ENCODE peak calls at places on chromosomes 4 and X, in nine cellular contexts. One of them, this sample, is unnamed.

GRCh38 chr4:184958127-184958806 is 60.0 kb upstream of the HELT start:
- DNase-seq in CD8-positive, alpha-beta T cell: no peak
- DNase-seq in Calu3: no peak
- DNase-seq in T-helper 2 cell: no peak
- DNase-seq in GM04504: no peak
- DNase-seq in COR-L47: no peak
- DNase-seq in CD4-positive, alpha-beta T cell: no peak
- DNase-seq in activated naive CD4-positive, alpha-beta T cell treated with Interleukin-2 at 50 U/mL for 16 hours: no peak
- DNase-seq in natural killer cell treated with Interleukin-12 subunit alpha and Interleukin-12 subunit beta and Interleukin-15 and Interleukin-18, amount 100 ng/mL, for 72 hours: no peak
- DNase-seq in this sample: no peak

GRCh38 chr4:61204353-61204752 is 4.2 kb downstream of the ADGRL3 start:
- DNase-seq in T-helper 2 cell: no peak
- DNase-seq in CD4-positive, alpha-beta T cell: no peak
- DNase-seq in GM04504: no peak
- DNase-seq in Calu3: no peak
- DNase-seq in natural killer cell treated with Interleukin-12 subunit alpha and Interleukin-12 subunit beta and Interleukin-15 and Interleukin-18, amount 100 ng/mL, for 72 hours: no peak
- DNase-seq in activated naive CD4-positive, alpha-beta T cell treated with Interleukin-2 at 50 U/mL for 16 hours: no peak
- DNase-seq in CD8-positive, alpha-beta T cell: no peak
- DNase-seq in COR-L47: no peak
- DNase-seq in this sample: no peak

GRCh38 chrX:70046978-70047377 is 2.8 kb downstream of the AWAT2 start:
- DNase-seq in T-helper 2 cell: no peak
- DNase-seq in natural killer cell treated with Interleukin-12 subunit alpha and Interleukin-12 subunit beta and Interleukin-15 and Interleukin-18, amount 100 ng/mL, for 72 hours: no peak
- DNase-seq in COR-L47: no peak
- DNase-seq in CD8-positive, alpha-beta T cell: no peak
- DNase-seq in CD4-positive, alpha-beta T cell: no peak
- DNase-seq in activated naive CD4-positive, alpha-beta T cell treated with Interleukin-2 at 50 U/mL for 16 hours: no peak
- DNase-seq in Calu3: no peak
- DNase-seq in GM04504: no peak
- DNase-seq in this sample: no peak

GRCh38 chr4:66564901-66565648 is 894.8 kb upstream of the EPHA5 start:
- DNase-seq in activated naive CD4-positive, alpha-beta T cell treated with Interleukin-2 at 50 U/mL for 16 hours: no peak
- DNase-seq in GM04504: no peak
- DNase-seq in CD8-positive, alpha-beta T cell: no peak
- DNase-seq in COR-L47: no peak
- DNase-seq in T-helper 2 cell: no peak
- DNase-seq in Calu3: no peak
- DNase-seq in natural killer cell treated with Interleukin-12 subunit alpha and Interleukin-12 subunit beta and Interleukin-15 and Interleukin-18, amount 100 ng/mL, for 72 hours: no peak
- DNase-seq in CD4-positive, alpha-beta T cell: no peak
- DNase-seq in this sample: no peak

GRCh38 chr4:113502476-113502875 is 259.1 kb downstream of the CAMK2D start:
- DNase-seq in natural killer cell treated with Interleukin-12 subunit alpha and Interleukin-12 subunit beta and Interleukin-15 and Interleukin-18, amount 100 ng/mL, for 72 hours: no peak
- DNase-seq in GM04504: peak; percentile 37
- DNase-seq in CD4-positive, alpha-beta T cell: no peak
- DNase-seq in activated naive CD4-positive, alpha-beta T cell treated with Interleukin-2 at 50 U/mL for 16 hours: no peak
- DNase-seq in T-helper 2 cell: no peak
- DNase-seq in CD8-positive, alpha-beta T cell: no peak
- DNase-seq in COR-L47: no peak
- DNase-seq in Calu3: no peak
- DNase-seq in this sample: no peak

GRCh38 chrX:40912576-40912975 is 172.7 kb upstream of the USP9X start:
- DNase-seq in COR-L47: no peak
- DNase-seq in GM04504: no peak
- DNase-seq in T-helper 2 cell: no peak
- DNase-seq in CD4-positive, alpha-beta T cell: no peak
- DNase-seq in activated naive CD4-positive, alpha-beta T cell treated with Interleukin-2 at 50 U/mL for 16 hours: no peak
- DNase-seq in Calu3: no peak
- DNase-seq in natural killer cell treated with Interleukin-12 subunit alpha and Interleukin-12 subunit beta and Interleukin-15 and Interleukin-18, amount 100 ng/mL, for 72 hours: no peak
- DNase-seq in CD8-positive, alpha-beta T cell: no peak
- DNase-seq in this sample: no peak

GRCh38 chr4:148447672-148448071 is 5.5 kb upstream of the NR3C2 start:
- DNase-seq in T-helper 2 cell: peak; percentile 30
- DNase-seq in GM04504: no peak
- DNase-seq in Calu3: no peak
- DNase-seq in COR-L47: no peak
- DNase-seq in natural killer cell treated with Interleukin-12 subunit alpha and Interleukin-12 subunit beta and Interleukin-15 and Interleukin-18, amount 100 ng/mL, for 72 hours: no peak
- DNase-seq in CD8-positive, alpha-beta T cell: no peak
- DNase-seq in CD4-positive, alpha-beta T cell: peak; percentile 16
- DNase-seq in activated naive CD4-positive, alpha-beta T cell treated with Interleukin-2 at 50 U/mL for 16 hours: peak; percentile 21
- DNase-seq in this sample: no peak

GRCh38 chr4:142480244-142480643 is 365.9 kb downstream of the INPP4B start:
- DNase-seq in Calu3: peak; percentile 41
- DNase-seq in GM04504: no peak
- DNase-seq in T-helper 2 cell: no peak
- DNase-seq in CD4-positive, alpha-beta T cell: no peak
- DNase-seq in CD8-positive, alpha-beta T cell: no peak
- DNase-seq in activated naive CD4-positive, alpha-beta T cell treated with Interleukin-2 at 50 U/mL for 16 hours: no peak
- DNase-seq in COR-L47: no peak
- DNase-seq in natural killer cell treated with Interleukin-12 subunit alpha and Interleukin-12 subunit beta and Interleukin-15 and Interleukin-18, amount 100 ng/mL, for 72 hours: no peak
- DNase-seq in this sample: no peak

GRCh38 chr4:7279902-7280301 is 87.6 kb downstream of the SORCS2 start:
- DNase-seq in Calu3: no peak
- DNase-seq in natural killer cell treated with Interleukin-12 subunit alpha and Interleukin-12 subunit beta and Interleukin-15 and Interleukin-18, amount 100 ng/mL, for 72 hours: no peak
- DNase-seq in T-helper 2 cell: no peak
- DNase-seq in CD4-positive, alpha-beta T cell: no peak
- DNase-seq in COR-L47: no peak
- DNase-seq in activated naive CD4-positive, alpha-beta T cell treated with Interleukin-2 at 50 U/mL for 16 hours: no peak
- DNase-seq in CD8-positive, alpha-beta T cell: no peak
- DNase-seq in GM04504: no peak
- DNase-seq in this sample: no peak

GRCh38 chrX:120839506-120839905 is 36.2 kb downstream of the CT47B1 start:
- DNase-seq in activated naive CD4-positive, alpha-beta T cell treated with Interleukin-2 at 50 U/mL for 16 hours: no peak
- DNase-seq in GM04504: peak; percentile 12
- DNase-seq in CD4-positive, alpha-beta T cell: no peak
- DNase-seq in natural killer cell treated with Interleukin-12 subunit alpha and Interleukin-12 subunit beta and Interleukin-15 and Interleukin-18, amount 100 ng/mL, for 72 hours: no peak
- DNase-seq in Calu3: no peak
- DNase-seq in CD8-positive, alpha-beta T cell: no peak
- DNase-seq in COR-L47: no peak
- DNase-seq in T-helper 2 cell: no peak
- DNase-seq in this sample: no peak

GRCh38 chr4:175339100-175339707 is 421.0 kb downstream of the ADAM29 start:
- DNase-seq in GM04504: peak; percentile 13
- DNase-seq in activated naive CD4-positive, alpha-beta T cell treated with Interleukin-2 at 50 U/mL for 16 hours: no peak
- DNase-seq in Calu3: no peak
- DNase-seq in natural killer cell treated with Interleukin-12 subunit alpha and Interleukin-12 subunit beta and Interleukin-15 and Interleukin-18, amount 100 ng/mL, for 72 hours: no peak
- DNase-seq in T-helper 2 cell: no peak
- DNase-seq in CD8-positive, alpha-beta T cell: no peak
- DNase-seq in CD4-positive, alpha-beta T cell: no peak
- DNase-seq in COR-L47: no peak
- DNase-seq in this sample: no peak

GRCh38 chrX:131588995-131589394 is 45.1 kb downstream of the OR13H1 start:
- DNase-seq in T-helper 2 cell: no peak
- DNase-seq in COR-L47: no peak
- DNase-seq in activated naive CD4-positive, alpha-beta T cell treated with Interleukin-2 at 50 U/mL for 16 hours: no peak
- DNase-seq in GM04504: no peak
- DNase-seq in CD4-positive, alpha-beta T cell: no peak
- DNase-seq in Calu3: no peak
- DNase-seq in CD8-positive, alpha-beta T cell: no peak
- DNase-seq in natural killer cell treated with Interleukin-12 subunit alpha and Interleukin-12 subunit beta and Interleukin-15 and Interleukin-18, amount 100 ng/mL, for 72 hours: no peak
- DNase-seq in this sample: no peak

GRCh38 chr4:151928112-151928511 is 167.3 kb upstream of the GATB start:
- DNase-seq in GM04504: no peak
- DNase-seq in Calu3: no peak
- DNase-seq in T-helper 2 cell: no peak
- DNase-seq in COR-L47: no peak
- DNase-seq in CD4-positive, alpha-beta T cell: no peak
- DNase-seq in natural killer cell treated with Interleukin-12 subunit alpha and Interleukin-12 subunit beta and Interleukin-15 and Interleukin-18, amount 100 ng/mL, for 72 hours: no peak
- DNase-seq in activated naive CD4-positive, alpha-beta T cell treated with Interleukin-2 at 50 U/mL for 16 hours: no peak
- DNase-seq in CD8-positive, alpha-beta T cell: no peak
- DNase-seq in this sample: no peak